ENCODE peak calls at places on chromosomes 2 and 18, in nine cellular contexts. T, L, E, P, R, D, Z, A and J are unnamed samples.

GRCh38 chr2:226185613-226186211 is 613.9 kb downstream of the IRS1 start:
- DNase-seq in T (no peak), L (peak; percentile 94), E (no peak), P (no peak), R (no peak), D (no peak), Z (no peak), A (no peak), J (no peak)

GRCh38 chr18:39425172-39425571 is 1859.6 kb upstream of the CELF4 start:
- DNase-seq in T (no peak), L (no peak), E (no peak), P (no peak), R (no peak), D (no peak), Z (no peak), A (no peak), J (no peak)

GRCh38 chr2:231239751-231240150 is 41.3 kb downstream of the ARMC9 start:
- DNase-seq in T (no peak), L (no peak), E (no peak), P (no peak), R (no peak), D (no peak), Z (no peak), A (no peak), J (no peak)

GRCh38 chr2:175373729-175374128 is 192.2 kb upstream of the ATP5MC3 start:
- DNase-seq in T (no peak), L (no peak), E (no peak), P (no peak), R (no peak), D (no peak), Z (no peak), A (no peak), J (no peak)

GRCh38 chr2:30385327-30385726 is 61.7 kb upstream of the LCLAT1 start:
- DNase-seq in T (no peak), L (peak; percentile 32), E (no peak), P (peak; percentile 33), R (no peak), D (no peak), Z (no peak), A (peak; percentile 83), J (peak; percentile 14)

GRCh38 chr2:71950256-71951066 is 197.2 kb downstream of the CYP26B1 start:
- DNase-seq in T (no peak), L (peak; percentile 54), E (no peak), P (no peak), R (no peak), D (no peak), Z (no peak), A (no peak), J (peak; percentile 51)

GRCh38 chr2:230924470-230925341 is at the start of gene GPR55:
- DNase-seq in T (peak; percentile 73), L (no peak), E (peak; percentile 41), P (no peak), R (peak; percentile 35), D (no peak), Z (no peak), A (no peak), J (no peak)

GRCh38 chr2:226256709-226257401 is 542.8 kb downstream of the IRS1 start:
- DNase-seq in T (no peak), L (no peak), E (no peak), P (no peak), R (no peak), D (no peak), Z (no peak), A (no peak), J (no peak)

GRCh38 chr2:31319391-31320175 is 85.6 kb downstream of the EHD3 start:
- DNase-seq in T (no peak), L (peak; percentile 67), E (no peak), P (peak; percentile 51), R (no peak), D (no peak), Z (no peak), A (no peak), J (peak; percentile 47)